ENCODE peak calls at places on chromosomes 5 and 9, in five cellular contexts. C, H, Z, Q and L are unnamed samples.

GRCh38 chr5:74919487-74919886 is 53.3 kb upstream of the FAM169A start:
- DNase-seq in C (no peak), H (no peak), Z (peak; percentile 73), Q (no peak), L (peak; percentile 50)

GRCh38 chr9:111599092-111599947 is at the start of gene PTGR1:
- DNase-seq in C (peak; percentile 84), H (peak; percentile 47), Z (peak; percentile 90), Q (peak; percentile 28), L (peak; percentile 90)

GRCh38 chr9:97534961-97535594 is 33.6 kb downstream of the TMOD1 start:
- DNase-seq in C (no peak), H (no peak), Z (no peak), Q (no peak), L (no peak)

GRCh38 chr9:4679268-4680177 is at the start of gene CDC37L1:
- DNase-seq in C (peak; percentile 98), H (peak; percentile 65), Z (peak; percentile 97), Q (peak; percentile 99), L (peak; percentile 92)

GRCh38 chr9:35675204-35675603 is 1.5 kb downstream of the CA9 start:
- DNase-seq in C (no peak), H (no peak), Z (no peak), Q (no peak), L (no peak)

GRCh38 chr5:115497200-115497599 is 47.4 kb downstream of the FEM1C start:
- DNase-seq in C (no peak), H (no peak), Z (no peak), Q (no peak), L (no peak)

GRCh38 chr9:124373386-124373785 is 41.9 kb downstream of the PSMB7 start:
- DNase-seq in C (no peak), H (no peak), Z (no peak), Q (no peak), L (no peak)

GRCh38 chr9:110337727-110338522 is at the start of gene TXNDC8:
- DNase-seq in C (no peak), H (no peak), Z (peak; percentile 31), Q (no peak), L (no peak)

GRCh38 chr9:112765281-112765680 is 14.7 kb downstream of the SNX30 start:
- DNase-seq in C (no peak), H (no peak), Z (no peak), Q (no peak), L (no peak)

GRCh38 chr9:8579661-8580060 is 780.1 kb upstream of the DMAC1 start:
- DNase-seq in C (no peak), H (no peak), Z (no peak), Q (no peak), L (peak; percentile 1)

GRCh38 chr5:115214541-115214940 is 44.8 kb upstream of the TRIM36 start:
- DNase-seq in C (no peak), H (no peak), Z (no peak), Q (no peak), L (no peak)

GRCh38 chr5:133273661-133274596 is 222.1 kb downstream of the HSPA4 start:
- DNase-seq in C (no peak), H (no peak), Z (peak; percentile 59), Q (no peak), L (peak; percentile 30)

GRCh38 chr5:57988808-57989207 is 471.1 kb downstream of the PLK2 start:
- DNase-seq in C (no peak), H (no peak), Z (no peak), Q (no peak), L (no peak)

GRCh38 chr9:123225374-123225813 is 43.0 kb downstream of the STRBP start:
- DNase-seq in C (no peak), H (peak; percentile 21), Z (peak; percentile 72), Q (peak; percentile 63), L (peak; percentile 72)

GRCh38 chr9:20702565-20702964 is 18.5 kb downstream of the FOCAD start:
- DNase-seq in C (no peak), H (no peak), Z (no peak), Q (no peak), L (no peak)

GRCh38 chr5:150700298-150700599 is 613 bp downstream of the RBM22 start:
- DNase-seq in C (no peak), H (peak; percentile 20), Z (no peak), Q (no peak), L (no peak)

GRCh38 chr5:89703799-89704198 is 705.8 kb downstream of the CETN3 start:
- DNase-seq in C (no peak), H (no peak), Z (peak; percentile 31), Q (no peak), L (peak; percentile 5)

GRCh38 chr5:158154226-158155005 is 295.5 kb upstream of the CLINT1 start:
- DNase-seq in C (no peak), H (no peak), Z (peak; percentile 75), Q (no peak), L (peak; percentile 37)

GRCh38 chr9:114521846-114522245 is 16.6 kb upstream of the WHRN start:
- DNase-seq in C (no peak), H (no peak), Z (peak; percentile 27), Q (no peak), L (peak; percentile 51)

GRCh38 chr9:133812941-133813748 is 75.0 kb upstream of the SARDH start:
- DNase-seq in C (no peak), H (no peak), Z (no peak), Q (no peak), L (no peak)

GRCh38 chr5:138140268-138140667 is 1.0 kb upstream of the NME5 start:
- DNase-seq in C (no peak), H (no peak), Z (no peak), Q (no peak), L (no peak)

GRCh38 chr9:97735070-97735600 is 38.0 kb upstream of the XPA start:
- DNase-seq in C (no peak), H (peak; percentile 6), Z (no peak), Q (no peak), L (no peak)

GRCh38 chr5:180214870-180215737 is 6.1 kb upstream of the RASGEF1C start:
- DNase-seq in C (no peak), H (no peak), Z (no peak), Q (no peak), L (no peak)

GRCh38 chr9:134585746-134586706 is 55.6 kb upstream of the COL5A1 start:
- DNase-seq in C (peak; percentile 44), H (no peak), Z (peak; percentile 71), Q (no peak), L (peak; percentile 93)

GRCh38 chr9:93257808-93258331 is 73.9 kb downstream of the WNK2 start:
- DNase-seq in C (peak; percentile 41), H (no peak), Z (no peak), Q (no peak), L (no peak)

GRCh38 chr5:97019435-97020117 is 83.7 kb downstream of the LNPEP start:
- DNase-seq in C (no peak), H (no peak), Z (peak; percentile 56), Q (no peak), L (no peak)

GRCh38 chr9:95112436-95113280 is 204.9 kb downstream of the FANCC start:
- DNase-seq in C (no peak), H (no peak), Z (no peak), Q (no peak), L (no peak)

GRCh38 chr5:100595152-100595811 is 60.1 kb downstream of the FAM174A start:
- DNase-seq in C (no peak), H (no peak), Z (peak; percentile 97), Q (no peak), L (peak; percentile 91)